ENCODE peak calls at places on chromosomes 12 and 14, in ten cellular contexts. Y is nephron progenitor cell, T is HFF-Myc, J is sigmoid colon, N is omental fat pad, E is Peyer's patch, X is cardiac fibroblast, P is psoas muscle, Q is gastrocnemius medialis, I is upper lobe of right lung. S is an unnamed sample.

GRCh38 chr14:91968280-91968679 is 20.8 kb upstream of the FBLN5 start:
- DNase-seq in J (no peak), E (peak; percentile 34), I (no peak), N (no peak), X (no peak), T (no peak), P (no peak), Q (no peak), Y (no peak), S (no peak)

GRCh38 chr14:101019541-101019940 is 116.0 kb upstream of the RTL1 start:
- DNase-seq in Q (no peak), I (peak; percentile 17), E (no peak), P (no peak), Y (no peak), T (no peak), J (peak; percentile 40), N (peak; percentile 6), X (no peak), S (no peak)

GRCh38 chr12:32140867-32141266 is 34.2 kb downstream of the BICD1 start:
- DNase-seq in Y (no peak), Q (no peak), T (no peak), I (no peak), X (no peak), J (no peak), N (no peak), P (no peak), E (no peak), S (no peak)

GRCh38 chr12:111359231-111359913 is 9.5 kb downstream of the PHETA1 start:
- DNase-seq in X (peak; percentile 4), Y (no peak), T (no peak), Q (no peak), I (no peak), N (no peak), E (no peak), P (no peak), J (no peak), S (no peak)

GRCh38 chr12:51889216-51890134 is 1.6 kb downstream of the ANKRD33 start:
- DNase-seq in I (peak; percentile 52), J (peak; percentile 61), E (no peak), P (no peak), X (no peak), N (peak; percentile 18), Y (no peak), Q (no peak), T (no peak), S (no peak)

GRCh38 chr12:32183646-32184045 is 77.0 kb downstream of the BICD1 start:
- DNase-seq in Q (no peak), I (no peak), X (no peak), Y (no peak), E (no peak), P (no peak), J (no peak), T (no peak), N (no peak), S (no peak)

GRCh38 chr12:124391340-124392261 is 96.7 kb downstream of the RFLNA start:
- DNase-seq in I (peak; percentile 87), T (no peak), P (peak; percentile 75), Y (no peak), X (peak; percentile 66), J (peak; percentile 83), E (peak; percentile 91), N (no peak), Q (no peak), S (peak; percentile 75)

GRCh38 chr14:91300957-91301356 is 56.5 kb upstream of the GPR68 start:
- DNase-seq in I (no peak), P (no peak), X (no peak), J (no peak), Q (no peak), E (no peak), T (no peak), N (no peak), Y (no peak), S (no peak)

GRCh38 chr14:100118377-100119011 is 41.0 kb downstream of the DEGS2 start:
- DNase-seq in E (no peak), Q (no peak), N (no peak), Y (no peak), X (no peak), J (no peak), P (no peak), I (no peak), T (no peak), S (no peak)

GRCh38 chr14:100375273-100375962 is 52.3 kb downstream of the SLC25A47 start:
- DNase-seq in Y (peak; percentile 36), T (no peak), J (peak; percentile 87), Q (peak; percentile 32), I (peak; percentile 91), E (peak; percentile 49), X (peak; percentile 94), P (peak; percentile 79), N (peak; percentile 78), S (peak; percentile 91)

GRCh38 chr14:75011356-75012097 is 8.8 kb downstream of the EIF2B2 start:
- DNase-seq in E (no peak), J (no peak), P (no peak), Y (no peak), T (no peak), N (no peak), I (no peak), X (peak; percentile 77), Q (no peak), S (peak; percentile 33)

GRCh38 chr14:92190768-92191167 is 69.0 kb downstream of the CPSF2 start:
- DNase-seq in E (no peak), Y (no peak), Q (no peak), T (no peak), P (no peak), I (no peak), X (no peak), J (no peak), N (no peak), S (no peak)

GRCh38 chr12:95653761-95654546 is 102.7 kb upstream of the USP44 start:
- DNase-seq in T (no peak), J (no peak), X (peak; percentile 96), P (peak; percentile 25), Q (peak; percentile 26), N (no peak), I (no peak), Y (no peak), E (no peak), S (peak; percentile 91)

GRCh38 chr12:125403145-125403789 is 338.0 kb downstream of the AACS start:
- DNase-seq in N (no peak), X (peak; percentile 51), J (no peak), T (peak; percentile 2), Q (no peak), I (no peak), Y (no peak), P (no peak), E (no peak), S (peak; percentile 45)

GRCh38 chr14:64501326-64502171 is 2.1 kb downstream of the ZBTB25 start:
- DNase-seq in N (peak; percentile 24), T (no peak), J (peak; percentile 92), Y (peak; percentile 51), P (peak; percentile 61), I (peak; percentile 66), E (no peak), X (peak; percentile 70), Q (peak; percentile 58), S (peak; percentile 82)
- TF ChIP-seq CTCF in N (no peak), T (no peak), J (no peak), Y (no peak), P (no peak), I (no peak), E (no peak), X (peak; percentile 22), Q (no peak), S (no peak)

DNA sequence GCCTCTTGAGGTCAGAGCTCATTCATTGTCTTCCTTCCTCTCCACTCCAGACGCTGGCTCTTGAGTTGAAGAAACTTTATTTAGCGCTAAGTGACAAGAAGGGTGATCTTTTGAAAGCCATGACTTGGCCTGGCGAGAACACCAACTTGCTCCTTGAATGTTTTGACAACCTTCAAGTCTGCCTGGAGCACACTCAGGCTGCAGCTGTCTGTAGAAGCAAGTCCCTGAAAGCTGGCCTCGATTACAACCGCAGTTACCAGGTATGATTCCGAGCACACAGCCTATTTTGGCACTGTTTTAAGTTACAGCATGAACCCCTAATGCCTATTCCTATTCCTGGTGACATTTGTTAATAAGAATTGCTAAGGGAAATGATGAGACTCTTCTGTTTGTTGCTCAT is 167.6 kb downstream of the ESR2 start:
- DNase-seq in N (no peak), Q (no peak), T (no peak), I (no peak), E (no peak), X (no peak), Y (no peak), P (no peak), J (no peak), S (no peak)
- TF ChIP-seq CTCF in N (no peak), Q (no peak), T (no peak), I (no peak), E (no peak), X (no peak), Y (no peak), P (no peak), J (no peak), S (no peak)

GRCh38 chr14:57533214-57533613 is 39.6 kb upstream of the CCDC198 start:
- DNase-seq in T (no peak), N (no peak), X (peak; percentile 52), P (no peak), I (no peak), E (no peak), Y (no peak), Q (no peak), J (no peak), S (peak; percentile 47)
- TF ChIP-seq CTCF in T (peak; percentile 44), N (no peak), X (peak; percentile 53), P (peak; percentile 11), I (peak; percentile 39), E (no peak), Y (peak; percentile 29), Q (no peak), J (no peak), S (peak; percentile 35)

GRCh38 chr12:15856097-15856982 is 25.8 kb upstream of the STRAP start:
- DNase-seq in X (peak; percentile 89), J (no peak), N (no peak), P (no peak), Q (peak; percentile 15), E (peak; percentile 30), I (no peak), Y (peak; percentile 37), T (peak; percentile 58), S (peak; percentile 76)

GRCh38 chr12:15855646-15856045 is 26.5 kb upstream of the STRAP start:
- DNase-seq in P (no peak), T (no peak), Q (no peak), N (no peak), E (no peak), J (no peak), X (peak; percentile 71), Y (no peak), I (no peak), S (peak; percentile 55)

GRCh38 chr12:15859136-15859535 is 23.1 kb upstream of the STRAP start:
- DNase-seq in Y (no peak), N (no peak), P (no peak), X (no peak), E (no peak), Q (no peak), J (no peak), T (no peak), I (no peak), S (no peak)

GRCh38 chr12:15861404-15861803 is 20.8 kb upstream of the STRAP start:
- DNase-seq in I (no peak), Y (no peak), J (no peak), E (no peak), Q (no peak), T (no peak), X (no peak), P (no peak), N (no peak), S (no peak)

DNA sequence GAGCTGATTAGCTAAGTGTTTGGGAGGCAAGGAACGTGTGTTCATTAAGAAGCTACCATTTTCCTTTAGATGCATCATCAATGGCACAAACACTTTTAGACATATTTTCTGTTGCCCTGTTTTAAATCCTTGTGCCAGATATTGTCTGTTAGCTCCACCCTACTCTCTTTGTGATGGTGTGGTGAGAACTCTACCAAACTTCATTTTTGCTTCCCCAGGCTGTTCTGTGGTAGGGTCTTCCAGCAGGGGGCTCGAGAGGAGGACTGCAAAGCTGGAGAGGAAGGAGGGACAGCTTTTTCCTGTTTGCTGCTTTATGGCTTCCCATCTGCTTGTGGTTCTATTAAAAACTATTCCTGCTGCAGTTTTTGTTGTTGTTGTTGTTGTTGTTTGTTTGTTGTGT is 23.8 kb upstream of the STRAP start:
- DNase-seq in Y (peak; percentile 4), P (no peak), N (no peak), T (no peak), J (no peak), Q (no peak), X (no peak), E (no peak), I (no peak), S (no peak)
- TF ChIP-seq CTCF in Y (no peak), P (no peak), N (no peak), T (peak; percentile 19), J (no peak), Q (no peak), X (no peak), E (no peak), I (no peak), S (no peak)